ENCODE peak calls at places on chromosomes 13 and 19, in eight cellular contexts. X is globus pallidus; G is stimulated activated CD8-positive, alpha-beta memory T cell treated with anti-CD3 and anti-CD28 coated beads, Interleukin-2, amount 100 ng/mL, for 1 hour; C is activated naive CD4-positive, alpha-beta T cell treated with anti-CD3 and anti-CD28 coated beads, Interleukin-2, amount 50 U/mL, for 72 hours; S is astrocyte of the cerebellum; T is non-pigmented ciliary epithelial cell; I is T-helper 2 cell treated with Interferon-gamma antibody and Interleukin-4, amounts not matched to agents 5 μg/mL and 100 μg/mL, for 36 hours; M is activated CD8-positive, alpha-beta memory T cell treated with anti-CD3 and anti-CD28 coated beads, Interleukin-2, amount 50 U/mL, for 4 hours. L is an unnamed sample.

GRCh38 chr13:83879431-83880171 is 2.7 kb downstream of the SLITRK1 start:
- DNase-seq in X (peak), G (no peak), C (no peak), S (no peak), T (no peak), I (no peak), M (no peak), L (no peak)

GRCh38 chr13:114129649-114130062 is 2.8 kb downstream of the RASA3 start:
- DNase-seq in X (no peak), G (no peak), C (no peak), S (no peak), T (no peak), I (no peak), M (no peak), L (no peak)

GRCh38 chr13:100149389-100149788 is 60.5 kb downstream of the PCCA start:
- DNase-seq in X (no peak), G (no peak), C (no peak), S (no peak), T (no peak), I (no peak), M (no peak), L (no peak)

GRCh38 chr13:75458696-75459422 is 23.1 kb downstream of the TBC1D4 start:
- DNase-seq in X (no peak), G (no peak), C (no peak), S (no peak), T (no peak), I (no peak), M (no peak), L (no peak)

GRCh38 chr19:4596033-4596904 is 36.8 kb upstream of the SEMA6B start:
- DNase-seq in X (no peak), G (no peak), C (no peak), S (no peak), T (no peak), I (no peak), M (no peak), L (no peak)

GRCh38 chr13:86445584-86446140 is 646.4 kb upstream of the SLITRK6 start:
- DNase-seq in X (no peak), G (no peak), C (no peak), S (peak), T (peak), I (no peak), M (no peak), L (no peak)

GRCh38 chr13:27921961-27922910 is 2.4 kb downstream of the PDX1 start:
- DNase-seq in X (no peak), G (no peak), C (no peak), S (no peak), T (no peak), I (no peak), M (no peak), L (no peak)

GRCh38 chr19:43636121-43636683 is 3.4 kb downstream of the CADM4 start:
- DNase-seq in X (peak), G (no peak), C (no peak), S (no peak), T (no peak), I (no peak), M (no peak), L (no peak)

GRCh38 chr19:43678512-43678911 is 8.5 kb upstream of the PLAUR start:
- DNase-seq in X (no peak), G (no peak), C (no peak), S (no peak), T (no peak), I (no peak), M (no peak), L (no peak)

GRCh38 chr13:80235559-80236296 is 105.2 kb downstream of the SPRY2 start:
- DNase-seq in X (no peak), G (no peak), C (no peak), S (no peak), T (no peak), I (no peak), M (no peak), L (no peak)

GRCh38 chr19:3075605-3076431 is 13.5 kb upstream of the TLE5 start:
- DNase-seq in X (no peak), G (peak), C (peak), S (no peak), T (no peak), I (peak), M (peak), L (peak)

GRCh38 chr19:7871530-7872305 is 2.5 kb downstream of the PRR36 start:
- DNase-seq in X (peak), G (peak), C (peak), S (peak), T (peak), I (peak), M (peak), L (peak)

GRCh38 chr19:51490676-51491075 is 10.9 kb downstream of the SIGLEC12 start:
- DNase-seq in X (no peak), G (no peak), C (no peak), S (no peak), T (no peak), I (no peak), M (no peak), L (no peak)

GRCh38 chr19:16016226-16017137 is 59.8 kb upstream of the TPM4 start:
- DNase-seq in X (no peak), G (no peak), C (no peak), S (no peak), T (no peak), I (no peak), M (no peak), L (no peak)

GRCh38 chr19:31066385-31066784 is 282.9 kb downstream of the TSHZ3 start:
- DNase-seq in X (no peak), G (no peak), C (no peak), S (peak), T (peak), I (no peak), M (no peak), L (no peak)

GRCh38 chr13:80054806-80055205 is 286.1 kb downstream of the SPRY2 start:
- DNase-seq in X (no peak), G (no peak), C (no peak), S (no peak), T (no peak), I (no peak), M (no peak), L (no peak)

GRCh38 chr13:31824705-31825512 is 85.6 kb downstream of the RXFP2 start:
- DNase-seq in X (peak), G (no peak), C (no peak), S (no peak), T (no peak), I (no peak), M (no peak), L (no peak)

GRCh38 chr13:25347156-25347555 is 24.6 kb upstream of the ATP8A2 start:
- DNase-seq in X (no peak), G (no peak), C (no peak), S (no peak), T (no peak), I (no peak), M (no peak), L (no peak)

GRCh38 chr19:6667114-6667627 is 2.8 kb downstream of the TNFSF14 start:
- DNase-seq in X (no peak), G (no peak), C (no peak), S (no peak), T (no peak), I (no peak), M (peak), L (no peak)

GRCh38 chr13:102610296-102610895 is 13.6 kb downstream of the TPP2 start:
- DNase-seq in X (no peak), G (no peak), C (no peak), S (no peak), T (no peak), I (no peak), M (no peak), L (no peak)

GRCh38 chr13:32938907-32939306 is 77.3 kb upstream of the KL start:
- DNase-seq in X (no peak), G (no peak), C (no peak), S (no peak), T (peak), I (no peak), M (no peak), L (no peak)

GRCh38 chr13:40981361-40981760 is 37.8 kb downstream of the ELF1 start:
- DNase-seq in X (no peak), G (no peak), C (no peak), S (no peak), T (no peak), I (no peak), M (no peak), L (no peak)

GRCh38 chr13:28505543-28506135 is 10.7 kb upstream of the FLT1 start:
- DNase-seq in X (no peak), G (no peak), C (no peak), S (no peak), T (no peak), I (no peak), M (no peak), L (no peak)

GRCh38 chr19:11756965-11757364 is 9.8 kb upstream of the ZNF441 start:
- DNase-seq in X (no peak), G (no peak), C (no peak), S (no peak), T (no peak), I (no peak), M (no peak), L (no peak)

GRCh38 chr19:7301525-7301924 is 7.3 kb upstream of the INSR start:
- DNase-seq in X (no peak), G (no peak), C (no peak), S (no peak), T (no peak), I (no peak), M (no peak), L (no peak)

GRCh38 chr13:111216166-111216960 is 101.3 kb downstream of the ARHGEF7 start:
- DNase-seq in X (no peak), G (no peak), C (peak), S (peak), T (no peak), I (no peak), M (peak), L (no peak)

GRCh38 chr19:55993492-55993891 is 6.9 kb downstream of the NLRP5 start:
- DNase-seq in X (no peak), G (no peak), C (no peak), S (no peak), T (no peak), I (no peak), M (no peak), L (no peak)

GRCh38 chr13:44843403-44843802 is 145.9 kb downstream of the NUFIP1 start:
- DNase-seq in X (no peak), G (no peak), C (no peak), S (peak), T (peak), I (no peak), M (no peak), L (no peak)

GRCh38 chr19:17109962-17110598 is 34.5 kb downstream of the MYO9B start:
- DNase-seq in X (peak), G (no peak), C (no peak), S (no peak), T (no peak), I (no peak), M (peak), L (peak)

GRCh38 chr19:11166281-11167142 is 10.9 kb upstream of the SPC24 start:
- DNase-seq in X (no peak), G (no peak), C (no peak), S (no peak), T (no peak), I (no peak), M (no peak), L (no peak)

GRCh38 chr19:41746593-41747227 is 8.6 kb upstream of the CEACAM6 start:
- DNase-seq in X (peak), G (no peak), C (peak), S (peak), T (peak), I (peak), M (peak), L (no peak)